ENCODE peak calls at places on chromosomes 2 and 18, in four cellular contexts. One of them, this sample, is unnamed.

GRCh38 chr18:50096766-50097435 is 98.0 kb downstream of the MYO5B start:
- DNase-seq in glutamatergic neuron: no peak
- DNase-seq in GM10248: no peak
- DNase-seq in HFFc6: no peak
- DNase-seq in this sample: no peak

GRCh38 chr18:51513525-51513924 is 316.0 kb upstream of the MEX3C start:
- DNase-seq in HFFc6: no peak
- DNase-seq in GM10248: no peak
- DNase-seq in glutamatergic neuron: no peak
- DNase-seq in this sample: no peak

GRCh38 chr2:237431372-237431771 is 17.4 kb upstream of the COL6A3 start:
- DNase-seq in HFFc6: peak; percentile 92
- DNase-seq in GM10248: no peak
- DNase-seq in glutamatergic neuron: no peak
- DNase-seq in this sample: no peak

GRCh38 chr2:165079432-165079831 is 124.1 kb upstream of the SLC38A11 start:
- DNase-seq in glutamatergic neuron: no peak
- DNase-seq in HFFc6: no peak
- DNase-seq in GM10248: no peak
- DNase-seq in this sample: no peak

GRCh38 chr18:67216846-67217245 is 299.7 kb downstream of the DSEL start:
- DNase-seq in GM10248: no peak
- DNase-seq in glutamatergic neuron: no peak
- DNase-seq in HFFc6: no peak
- DNase-seq in this sample: no peak

GRCh38 chr2:231671617-231672350 is 36.5 kb upstream of the PTMA start:
- DNase-seq in glutamatergic neuron: peak; percentile 53
- DNase-seq in HFFc6: no peak
- DNase-seq in GM10248: peak; percentile 70
- DNase-seq in this sample: peak; percentile 72

GRCh38 chr2:15170068-15170775 is 390.9 kb downstream of the NBAS start:
- DNase-seq in GM10248: no peak
- DNase-seq in glutamatergic neuron: no peak
- DNase-seq in HFFc6: no peak
- DNase-seq in this sample: no peak

GRCh38 chr2:62340981-62341624 is 145.2 kb downstream of the B3GNT2 start:
- DNase-seq in HFFc6: peak; percentile 13
- DNase-seq in GM10248: peak; percentile 31
- DNase-seq in glutamatergic neuron: peak; percentile 32
- DNase-seq in this sample: peak; percentile 19

GRCh38 chr2:72083751-72084583 is 63.7 kb downstream of the CYP26B1 start:
- DNase-seq in GM10248: no peak
- DNase-seq in glutamatergic neuron: no peak
- DNase-seq in HFFc6: no peak
- DNase-seq in this sample: no peak

GRCh38 chr2:30747206-30747605 is 60.0 kb downstream of the CAPN13 start:
- DNase-seq in glutamatergic neuron: no peak
- DNase-seq in HFFc6: no peak
- DNase-seq in GM10248: no peak
- DNase-seq in this sample: no peak
- TF ChIP-seq CTCF in glutamatergic neuron: no peak
- TF ChIP-seq CTCF in HFFc6: no peak
- TF ChIP-seq CTCF in GM10248: no peak
- TF ChIP-seq CTCF in this sample: no peak

GRCh38 chr2:50674876-50675275 is 357.1 kb downstream of the NRXN1 start:
- DNase-seq in HFFc6: no peak
- DNase-seq in GM10248: no peak
- DNase-seq in glutamatergic neuron: no peak
- DNase-seq in this sample: no peak
- TF ChIP-seq CTCF in HFFc6: no peak
- TF ChIP-seq CTCF in GM10248: no peak
- TF ChIP-seq CTCF in glutamatergic neuron: no peak
- TF ChIP-seq CTCF in this sample: no peak

DNA sequence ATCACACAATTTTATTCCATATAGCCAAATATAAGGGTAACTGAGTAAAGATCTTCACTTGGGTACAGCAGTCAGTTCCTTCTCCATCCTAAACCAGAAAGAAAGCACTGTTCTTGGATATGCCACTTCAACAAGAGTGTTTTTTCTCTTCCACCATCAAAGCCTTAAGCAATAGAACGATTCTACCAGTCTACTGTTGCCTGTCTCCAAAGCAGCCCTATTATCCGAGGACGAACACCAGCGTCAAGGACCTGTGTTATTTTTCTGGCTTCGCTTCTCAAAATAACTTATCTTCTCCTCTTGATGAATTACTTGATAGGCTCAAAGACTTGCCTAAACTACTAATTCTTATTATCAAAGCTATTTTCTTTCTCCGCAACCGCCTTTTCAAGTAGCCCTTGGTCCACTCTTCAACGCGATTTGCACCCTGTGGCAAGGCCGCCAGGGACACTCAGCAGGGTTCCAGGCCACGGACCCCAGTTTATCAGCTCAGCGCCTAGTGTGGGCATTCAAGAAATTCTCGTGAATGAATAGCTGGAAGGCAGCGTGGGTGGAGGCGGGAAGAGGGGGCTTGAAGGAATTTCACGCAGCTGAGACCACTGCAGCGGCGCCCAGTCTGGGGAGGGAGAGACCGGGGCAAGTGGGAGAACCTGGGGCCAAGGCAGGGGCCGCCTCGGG is 598 bp downstream of the ALS2 start:
- DNase-seq in HFFc6: no peak
- DNase-seq in GM10248: peak; percentile 12
- DNase-seq in glutamatergic neuron: no peak
- DNase-seq in this sample: peak; percentile 12
- TF ChIP-seq CTCF in HFFc6: no peak
- TF ChIP-seq CTCF in GM10248: no peak
- TF ChIP-seq CTCF in glutamatergic neuron: no peak
- TF ChIP-seq CTCF in this sample: no peak

DNA sequence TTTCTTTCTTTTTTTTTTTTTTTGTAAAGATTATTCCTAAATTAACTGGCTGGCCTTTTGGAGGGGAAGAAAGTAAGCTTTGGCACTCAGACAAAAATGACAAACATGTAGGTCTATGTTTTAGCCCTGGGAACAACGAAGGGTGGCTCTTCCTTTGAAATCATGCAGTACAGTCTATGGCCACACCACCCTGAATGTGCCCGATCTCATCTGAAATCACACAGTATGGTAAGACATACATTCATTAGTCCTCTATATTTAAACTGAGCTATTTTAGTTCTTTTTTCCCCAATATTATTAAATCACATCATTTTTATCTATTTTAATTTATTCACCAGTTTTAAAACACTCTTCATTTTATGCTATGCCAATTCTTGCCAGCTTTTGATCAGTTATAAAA is 48.2 kb downstream of the PLA2R1 start:
- DNase-seq in glutamatergic neuron: no peak
- DNase-seq in HFFc6: no peak
- DNase-seq in GM10248: no peak
- DNase-seq in this sample: no peak
- TF ChIP-seq CTCF in glutamatergic neuron: no peak
- TF ChIP-seq CTCF in HFFc6: no peak
- TF ChIP-seq CTCF in GM10248: no peak
- TF ChIP-seq CTCF in this sample: no peak

GRCh38 chr2:118090387-118091139 is 2.3 kb downstream of the INSIG2 start:
- DNase-seq in glutamatergic neuron: no peak
- DNase-seq in HFFc6: no peak
- DNase-seq in GM10248: no peak
- DNase-seq in this sample: no peak

GRCh38 chr2:118091140-118091478 is 2.8 kb downstream of the INSIG2 start:
- DNase-seq in glutamatergic neuron: no peak
- DNase-seq in GM10248: no peak
- DNase-seq in HFFc6: no peak
- DNase-seq in this sample: no peak

GRCh38 chr2:118088051-118089014 is at the start of gene INSIG2:
- DNase-seq in GM10248: peak; percentile 93
- DNase-seq in glutamatergic neuron: peak; percentile 95
- DNase-seq in HFFc6: peak; percentile 92
- DNase-seq in this sample: peak; percentile 93

GRCh38 chr2:118086024-118086633 is 2.1 kb upstream of the INSIG2 start:
- DNase-seq in HFFc6: no peak
- DNase-seq in glutamatergic neuron: no peak
- DNase-seq in GM10248: no peak
- DNase-seq in this sample: no peak

GRCh38 chr2:118089015-118089800 is 937 bp downstream of the INSIG2 start:
- DNase-seq in HFFc6: peak; percentile 22
- DNase-seq in GM10248: peak; percentile 32
- DNase-seq in glutamatergic neuron: no peak
- DNase-seq in this sample: peak; percentile 23
- TF ChIP-seq CTCF in HFFc6: peak; percentile 39
- TF ChIP-seq CTCF in GM10248: no peak
- TF ChIP-seq CTCF in glutamatergic neuron: peak; percentile 3
- TF ChIP-seq CTCF in this sample: no peak

GRCh38 chr2:134460583-134460998 is 206.7 kb downstream of the MGAT5 start:
- DNase-seq in GM10248: peak; percentile 76
- DNase-seq in HFFc6: peak; percentile 50
- DNase-seq in glutamatergic neuron: peak; percentile 84
- DNase-seq in this sample: peak; percentile 83
- TF ChIP-seq CTCF in GM10248: peak; percentile 64
- TF ChIP-seq CTCF in HFFc6: peak; percentile 78
- TF ChIP-seq CTCF in glutamatergic neuron: peak; percentile 83
- TF ChIP-seq CTCF in this sample: peak; percentile 39

DNA sequence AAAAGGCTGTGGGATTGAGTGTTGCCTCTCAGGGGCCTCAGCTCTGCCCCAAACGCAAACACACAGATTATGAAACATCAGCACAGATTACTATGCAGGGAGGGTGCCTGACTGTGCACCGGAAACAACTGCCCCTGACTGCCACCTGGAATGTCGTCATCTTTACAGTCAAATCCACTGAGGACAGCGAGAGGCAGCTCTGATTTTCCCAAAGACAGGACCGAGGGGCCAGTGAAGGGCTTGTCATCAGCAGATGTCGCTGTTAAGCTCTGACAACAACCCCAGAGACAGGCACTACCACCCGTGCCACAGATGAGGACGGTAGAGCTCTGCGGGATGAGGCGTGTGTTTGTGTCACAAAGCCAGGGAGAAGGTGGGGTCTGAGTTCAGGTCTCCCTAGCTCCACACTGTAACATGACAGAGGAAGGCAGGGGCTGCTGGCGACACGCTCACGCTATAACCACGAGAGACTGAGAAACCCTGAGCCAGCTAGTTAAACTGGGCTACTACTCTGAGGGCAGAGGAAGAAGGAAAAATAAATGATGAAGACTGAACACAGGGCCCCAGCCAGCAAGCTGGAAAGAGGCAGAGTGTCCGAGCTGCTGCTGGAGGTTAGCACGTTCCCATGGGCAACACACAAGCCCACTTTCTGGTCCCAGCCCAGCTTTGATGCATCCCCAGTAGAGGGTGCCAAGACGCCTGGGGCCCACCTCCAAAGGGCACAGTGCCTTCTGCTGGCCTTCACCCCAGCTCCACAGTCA is 47.0 kb downstream of the PARD6G start:
- DNase-seq in HFFc6: no peak
- DNase-seq in glutamatergic neuron: peak; percentile 40
- DNase-seq in GM10248: peak; percentile 11
- DNase-seq in this sample: no peak
- TF ChIP-seq CTCF in HFFc6: no peak
- TF ChIP-seq CTCF in glutamatergic neuron: no peak
- TF ChIP-seq CTCF in GM10248: peak; percentile 2
- TF ChIP-seq CTCF in this sample: no peak

This sample was measured in GM13976.